ENCODE peak calls at places on chromosomes 7 and 10, in five cellular contexts. One of them, this sample, is unnamed.

GRCh38 chr10:128609460-128609859 is 483.2 kb upstream of the MKI67 start:
- DNase-seq in A549: no peak
- DNase-seq in GM23338: no peak
- DNase-seq in GM12878: no peak
- DNase-seq in K562: no peak
- DNase-seq in this sample: no peak

GRCh38 chr10:104631946-104632345 is 9.1 kb upstream of the SORCS3 start:
- DNase-seq in A549: no peak
- DNase-seq in GM23338: no peak
- DNase-seq in GM12878: no peak
- DNase-seq in K562: no peak
- DNase-seq in this sample: no peak

GRCh38 chr7:73894851-73895441 is 34.0 kb downstream of the TMEM270 start:
- DNase-seq in A549: peak; percentile 67
- DNase-seq in GM23338: no peak
- DNase-seq in GM12878: no peak
- DNase-seq in K562: no peak
- DNase-seq in this sample: no peak

GRCh38 chr7:30917216-30917893 is 5.7 kb downstream of the AQP1 start:
- DNase-seq in A549: no peak
- DNase-seq in GM23338: no peak
- DNase-seq in GM12878: no peak
- DNase-seq in K562: no peak
- DNase-seq in this sample: no peak

GRCh38 chr10:75037171-75038153 is 74.0 kb upstream of the SAMD8 start:
- DNase-seq in A549: no peak
- DNase-seq in GM23338: no peak
- DNase-seq in GM12878: no peak
- DNase-seq in K562: no peak
- DNase-seq in this sample: no peak

GRCh38 chr7:118311121-118311803 is 86.8 kb downstream of the ANKRD7 start:
- DNase-seq in A549: peak; percentile 11
- DNase-seq in GM23338: no peak
- DNase-seq in GM12878: peak; percentile 13
- DNase-seq in K562: no peak
- DNase-seq in this sample: no peak

GRCh38 chr10:114259825-114260224 is 20.8 kb downstream of the VWA2 start:
- DNase-seq in A549: no peak
- DNase-seq in GM23338: no peak
- DNase-seq in GM12878: no peak
- DNase-seq in K562: no peak
- DNase-seq in this sample: no peak

GRCh38 chr7:105911961-105912575 is 35.7 kb upstream of the ATXN7L1 start:
- DNase-seq in A549: no peak
- DNase-seq in GM23338: no peak
- DNase-seq in GM12878: no peak
- DNase-seq in K562: no peak
- DNase-seq in this sample: no peak

GRCh38 chr10:131692176-131692575 is 208.6 kb upstream of the PPP2R2D start:
- DNase-seq in A549: no peak
- DNase-seq in GM23338: no peak
- DNase-seq in GM12878: no peak
- DNase-seq in K562: no peak
- DNase-seq in this sample: no peak

GRCh38 chr10:88115968-88116367 is 252.5 kb downstream of the PTEN start:
- DNase-seq in A549: no peak
- DNase-seq in GM23338: no peak
- DNase-seq in GM12878: no peak
- DNase-seq in K562: no peak
- DNase-seq in this sample: no peak

GRCh38 chr7:99098824-99099498 is 44.9 kb downstream of the SMURF1 start:
- DNase-seq in A549: peak; percentile 76
- DNase-seq in GM23338: peak; percentile 86
- DNase-seq in GM12878: no peak
- DNase-seq in K562: no peak
- DNase-seq in this sample: peak; percentile 96

GRCh38 chr10:101050206-101051069 is 11.4 kb upstream of the KAZALD1 start:
- DNase-seq in A549: peak; percentile 50
- DNase-seq in GM23338: peak; percentile 89
- DNase-seq in GM12878: no peak
- DNase-seq in K562: peak; percentile 78
- DNase-seq in this sample: peak; percentile 44

GRCh38 chr10:75544381-75544780 is 113.0 kb downstream of the LRMDA start:
- DNase-seq in A549: no peak
- DNase-seq in GM23338: no peak
- DNase-seq in GM12878: no peak
- DNase-seq in K562: no peak
- DNase-seq in this sample: no peak

GRCh38 chr10:7541137-7542087 is 125.4 kb downstream of the ITIH5 start:
- DNase-seq in A549: peak; percentile 12
- DNase-seq in GM23338: peak; percentile 69
- DNase-seq in GM12878: no peak
- DNase-seq in K562: no peak
- DNase-seq in this sample: peak; percentile 93

GRCh38 chr10:7583626-7584025 is 83.1 kb downstream of the ITIH5 start:
- DNase-seq in A549: no peak
- DNase-seq in GM23338: no peak
- DNase-seq in GM12878: no peak
- DNase-seq in K562: no peak
- DNase-seq in this sample: no peak

GRCh38 chr10:6558272-6558671 is 21.8 kb downstream of the PRKCQ start:
- DNase-seq in A549: no peak
- DNase-seq in GM23338: no peak
- DNase-seq in GM12878: no peak
- DNase-seq in K562: no peak
- DNase-seq in this sample: no peak

GRCh38 chr10:84337199-84337598 is 8.8 kb downstream of the CCSER2 start:
- DNase-seq in A549: no peak
- DNase-seq in GM23338: no peak
- DNase-seq in GM12878: no peak
- DNase-seq in K562: no peak
- DNase-seq in this sample: no peak

GRCh38 chr7:28700790-28701203 is 257.3 kb downstream of the TRIL start:
- DNase-seq in A549: no peak
- DNase-seq in GM23338: no peak
- DNase-seq in GM12878: no peak
- DNase-seq in K562: no peak
- DNase-seq in this sample: no peak

GRCh38 chr7:134886353-134887057 is 99.8 kb upstream of the AGBL3 start:
- DNase-seq in A549: no peak
- DNase-seq in GM23338: no peak
- DNase-seq in GM12878: no peak
- DNase-seq in K562: no peak
- DNase-seq in this sample: peak; percentile 21

GRCh38 chr10:122112625-122113160 is 123.7 kb downstream of the TACC2 start:
- DNase-seq in A549: peak; percentile 96
- DNase-seq in GM23338: peak; percentile 86
- DNase-seq in GM12878: no peak
- DNase-seq in K562: peak; percentile 22
- DNase-seq in this sample: peak; percentile 77

GRCh38 chr7:50333266-50333665 is 28.8 kb downstream of the IKZF1 start:
- DNase-seq in A549: no peak
- DNase-seq in GM23338: peak; percentile 27
- DNase-seq in GM12878: no peak
- DNase-seq in K562: peak; percentile 45
- DNase-seq in this sample: no peak

GRCh38 chr7:106883627-106884026 is 18.5 kb downstream of the PIK3CG start:
- DNase-seq in A549: no peak
- DNase-seq in GM23338: no peak
- DNase-seq in GM12878: peak; percentile 35
- DNase-seq in K562: no peak
- DNase-seq in this sample: no peak

GRCh38 chr7:130901209-130901783 is 167.3 kb upstream of the KLF14 start:
- DNase-seq in A549: peak; percentile 96
- DNase-seq in GM23338: no peak
- DNase-seq in GM12878: no peak
- DNase-seq in K562: no peak
- DNase-seq in this sample: no peak

GRCh38 chr10:12067336-12067735 is 1.4 kb upstream of the DHTKD1 start:
- DNase-seq in A549: peak; percentile 27
- DNase-seq in GM23338: no peak
- DNase-seq in GM12878: no peak
- DNase-seq in K562: no peak
- DNase-seq in this sample: no peak

GRCh38 chr7:68440870-68441269 is 1157.4 kb upstream of the AUTS2 start:
- DNase-seq in A549: no peak
- DNase-seq in GM23338: no peak
- DNase-seq in GM12878: no peak
- DNase-seq in K562: no peak
- DNase-seq in this sample: no peak

GRCh38 chr7:112592565-112592964 is 111.8 kb downstream of the LSMEM1 start:
- DNase-seq in A549: no peak
- DNase-seq in GM23338: no peak
- DNase-seq in GM12878: no peak
- DNase-seq in K562: no peak
- DNase-seq in this sample: no peak

GRCh38 chr10:87503892-87504291 is 801 bp upstream of the MINPP1 start:
- DNase-seq in A549: no peak
- DNase-seq in GM23338: peak; percentile 10
- DNase-seq in GM12878: no peak
- DNase-seq in K562: no peak
- DNase-seq in this sample: peak; percentile 21

GRCh38 chr10:28179490-28180099 is 123.3 kb downstream of the MPP7 start:
- DNase-seq in A549: peak; percentile 52
- DNase-seq in GM23338: peak; percentile 80
- DNase-seq in GM12878: no peak
- DNase-seq in K562: peak; percentile 42
- DNase-seq in this sample: peak; percentile 46

GRCh38 chr7:84190016-84190705 is 4.4 kb downstream of the SEMA3A start:
- DNase-seq in A549: no peak
- DNase-seq in GM23338: no peak
- DNase-seq in GM12878: no peak
- DNase-seq in K562: no peak
- DNase-seq in this sample: no peak

GRCh38 chr7:98617051-98617959 is at the start of gene NPTX2:
- DNase-seq in A549: no peak
- DNase-seq in GM23338: peak; percentile 91
- DNase-seq in GM12878: no peak
- DNase-seq in K562: no peak
- DNase-seq in this sample: no peak

GRCh38 chr7:95264225-95264927 is 60.0 kb downstream of the PON1 start:
- DNase-seq in A549: peak; percentile 96
- DNase-seq in GM23338: no peak
- DNase-seq in GM12878: no peak
- DNase-seq in K562: no peak
- DNase-seq in this sample: no peak

DNA sequence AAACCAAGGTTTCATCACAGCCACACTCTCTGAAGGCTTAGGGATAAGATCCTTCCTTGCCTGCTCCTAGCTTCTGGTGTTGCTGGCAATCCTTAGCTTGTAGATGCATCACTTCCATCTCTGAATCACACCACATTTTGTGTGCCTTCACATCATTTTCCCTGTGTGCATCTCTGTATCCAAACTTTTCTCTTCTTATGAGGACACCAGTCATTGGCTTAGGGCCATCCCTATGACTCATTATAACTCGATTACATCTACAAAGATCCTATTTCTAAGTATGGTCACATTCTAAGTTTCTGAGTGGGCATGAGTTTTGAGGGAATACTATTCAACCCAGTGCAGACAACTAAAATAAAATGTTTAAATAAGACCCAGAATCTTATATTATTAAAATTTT is 121.7 kb downstream of the C7orf25 start:
- DNase-seq in A549: no peak
- DNase-seq in GM23338: no peak
- DNase-seq in GM12878: no peak
- DNase-seq in K562: no peak
- DNase-seq in this sample: no peak
- TF ChIP-seq JUNB in A549: no peak
- TF ChIP-seq JUNB in GM23338: no peak
- TF ChIP-seq JUNB in GM12878: no peak
- TF ChIP-seq JUNB in K562: no peak
- TF ChIP-seq JUNB in this sample: no peak

DNA sequence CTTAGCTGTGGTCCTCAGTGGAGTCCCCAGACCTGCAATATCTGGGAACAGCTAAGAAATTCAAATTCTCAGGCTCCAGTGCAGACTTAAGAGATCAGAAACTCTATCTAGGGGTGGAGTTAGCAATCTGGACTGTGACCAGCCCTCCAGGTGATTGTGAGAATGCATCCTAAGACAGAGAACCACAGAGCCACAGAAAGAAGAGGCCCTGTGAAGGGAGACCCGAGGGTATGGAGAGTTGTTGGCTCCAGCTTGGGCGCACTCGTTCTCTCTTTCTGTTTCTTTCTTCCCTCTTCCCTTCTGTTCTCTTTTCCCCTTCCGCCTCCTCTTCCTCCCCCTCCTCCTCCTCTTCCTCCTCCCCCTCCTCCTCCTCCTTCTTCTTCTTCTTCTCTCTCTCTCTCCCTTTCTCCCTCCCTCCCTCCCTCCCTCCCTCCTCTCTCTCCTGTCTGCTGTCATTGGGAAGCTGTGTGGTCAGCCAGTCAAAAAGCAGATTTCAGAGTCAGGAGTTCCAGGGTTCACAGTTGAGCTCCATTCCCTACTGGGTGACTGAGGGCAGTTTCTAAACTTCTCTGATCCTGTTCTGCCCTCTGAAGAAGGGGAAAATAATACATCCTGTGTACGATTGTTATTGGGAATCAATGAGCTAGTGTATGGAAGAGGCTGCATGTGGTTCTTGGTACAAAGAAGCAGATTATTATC is 62.1 kb upstream of the STEAP1B start:
- DNase-seq in A549: no peak
- DNase-seq in GM23338: peak; percentile 63
- DNase-seq in GM12878: no peak
- DNase-seq in K562: peak; percentile 38
- DNase-seq in this sample: no peak
- TF ChIP-seq JUNB in A549: no peak
- TF ChIP-seq JUNB in GM23338: no peak
- TF ChIP-seq JUNB in GM12878: no peak
- TF ChIP-seq JUNB in K562: no peak
- TF ChIP-seq JUNB in this sample: no peak

GRCh38 chr7:1349351-1349761 is 109.9 kb downstream of the MICALL2 start:
- DNase-seq in A549: no peak
- DNase-seq in GM23338: no peak
- DNase-seq in GM12878: no peak
- DNase-seq in K562: no peak
- DNase-seq in this sample: no peak
- TF ChIP-seq JUNB in A549: no peak
- TF ChIP-seq JUNB in GM23338: no peak
- TF ChIP-seq JUNB in GM12878: no peak
- TF ChIP-seq JUNB in K562: no peak
- TF ChIP-seq JUNB in this sample: no peak

DNA sequence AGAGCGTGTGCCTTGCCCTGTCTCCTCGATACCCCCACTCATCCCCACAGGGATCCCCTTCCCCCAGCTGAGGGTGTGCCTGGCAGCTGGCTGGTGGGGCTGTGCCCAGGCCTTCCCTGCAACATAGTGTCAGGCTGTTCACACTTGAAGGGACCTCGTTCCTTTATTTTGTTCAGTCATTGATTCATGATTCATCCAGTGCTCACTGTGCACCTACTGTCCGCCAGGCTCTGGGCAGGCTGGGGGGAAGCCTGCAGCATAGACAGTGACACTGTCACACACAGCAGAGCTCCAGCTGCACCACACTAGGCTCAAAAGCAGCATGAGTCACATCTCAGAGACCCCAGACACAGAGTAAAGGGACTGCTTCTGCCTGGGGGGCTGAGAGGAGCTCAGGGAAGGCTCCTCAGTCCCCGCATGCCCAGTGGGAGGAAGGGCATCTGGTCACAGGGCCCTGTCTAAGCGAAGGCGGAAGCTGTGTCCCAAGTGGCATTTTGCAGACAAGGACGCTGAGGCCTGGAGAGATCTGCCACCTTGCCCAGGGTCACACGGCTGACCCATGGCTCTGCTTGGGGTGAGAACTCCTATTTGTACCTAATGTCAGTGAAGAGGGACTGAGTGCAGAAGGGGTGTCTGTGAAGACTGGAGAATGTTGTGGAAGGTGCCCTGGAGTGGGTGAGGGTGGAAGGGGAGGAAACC is 27.9 kb downstream of the CDH23 start:
- DNase-seq in A549: no peak
- DNase-seq in GM23338: no peak
- DNase-seq in GM12878: no peak
- DNase-seq in K562: no peak
- DNase-seq in this sample: no peak
- TF ChIP-seq JUNB in A549: no peak
- TF ChIP-seq JUNB in GM23338: no peak
- TF ChIP-seq JUNB in GM12878: no peak
- TF ChIP-seq JUNB in K562: no peak
- TF ChIP-seq JUNB in this sample: no peak